ENCODE peak calls at places on chromosomes 1 and 21, in four cellular contexts. S, L, N and B are unnamed samples.

GRCh38 chr1:193406901-193407300 is 220.5 kb upstream of the B3GALT2 start:
- DNase-seq in S (no peak), L (no peak), N (no peak), B (no peak)

GRCh38 chr1:228043281-228043845 is 36.6 kb downstream of the WNT3A start:
- DNase-seq in S (no peak), L (no peak), N (no peak), B (no peak)

GRCh38 chr1:32714277-32714676 is 11.7 kb upstream of the SYNC start:
- DNase-seq in S (no peak), L (no peak), N (no peak), B (no peak)

GRCh38 chr1:66288048-66288447 is 245.9 kb upstream of the SGIP1 start:
- DNase-seq in S (no peak), L (no peak), N (no peak), B (no peak)

GRCh38 chr1:92921031-92922023 is 39.9 kb downstream of the DIPK1A start:
- DNase-seq in S (no peak), L (no peak), N (no peak), B (no peak)

GRCh38 chr1:198234511-198235251 is 77.9 kb downstream of the NEK7 start:
- DNase-seq in S (no peak), L (no peak), N (no peak), B (no peak)

GRCh38 chr21:46060596-46061061 is 37.3 kb upstream of the COL6A2 start:
- DNase-seq in S (peak), L (no peak), N (no peak), B (no peak)

GRCh38 chr1:225876900-225877510 is 5.2 kb downstream of the TMEM63A start:
- DNase-seq in S (no peak), L (no peak), N (no peak), B (no peak)

GRCh38 chr1:188432427-188432826 is 1603.7 kb downstream of the PLA2G4A start:
- DNase-seq in S (no peak), L (no peak), N (no peak), B (no peak)

GRCh38 chr1:9629445-9630201 is 21.9 kb upstream of the PIK3CD start:
- DNase-seq in S (no peak), L (peak), N (no peak), B (no peak)

GRCh38 chr1:101022294-101022693 is 3.3 kb downstream of the DPH5 start:
- DNase-seq in S (no peak), L (no peak), N (no peak), B (no peak)

DNA sequence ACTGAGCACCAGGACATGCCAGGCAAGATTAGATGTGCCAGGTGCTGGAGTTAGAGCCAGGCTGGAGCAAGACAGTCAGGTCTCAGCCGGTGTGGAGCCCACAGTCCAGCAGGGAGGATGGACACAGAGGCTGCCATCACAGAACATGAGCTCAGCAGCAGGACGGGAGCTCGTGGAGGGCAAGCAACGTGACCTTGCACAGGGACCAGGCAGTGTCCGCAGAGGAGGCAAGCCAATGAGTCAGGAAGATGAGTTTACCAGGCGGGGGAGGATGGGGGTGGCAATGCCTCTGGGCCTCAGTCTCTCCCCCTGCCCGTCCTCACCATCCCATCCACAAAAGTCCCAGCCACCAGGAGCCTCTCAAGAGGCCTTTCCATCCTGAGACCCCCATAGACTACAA is 20.7 kb upstream of the ZC3H12A start:
- DNase-seq in S (no peak), L (no peak), N (no peak), B (no peak)
- TF ChIP-seq POLR2A in S (no peak), L (no peak), N (no peak), B (no peak)

DNA sequence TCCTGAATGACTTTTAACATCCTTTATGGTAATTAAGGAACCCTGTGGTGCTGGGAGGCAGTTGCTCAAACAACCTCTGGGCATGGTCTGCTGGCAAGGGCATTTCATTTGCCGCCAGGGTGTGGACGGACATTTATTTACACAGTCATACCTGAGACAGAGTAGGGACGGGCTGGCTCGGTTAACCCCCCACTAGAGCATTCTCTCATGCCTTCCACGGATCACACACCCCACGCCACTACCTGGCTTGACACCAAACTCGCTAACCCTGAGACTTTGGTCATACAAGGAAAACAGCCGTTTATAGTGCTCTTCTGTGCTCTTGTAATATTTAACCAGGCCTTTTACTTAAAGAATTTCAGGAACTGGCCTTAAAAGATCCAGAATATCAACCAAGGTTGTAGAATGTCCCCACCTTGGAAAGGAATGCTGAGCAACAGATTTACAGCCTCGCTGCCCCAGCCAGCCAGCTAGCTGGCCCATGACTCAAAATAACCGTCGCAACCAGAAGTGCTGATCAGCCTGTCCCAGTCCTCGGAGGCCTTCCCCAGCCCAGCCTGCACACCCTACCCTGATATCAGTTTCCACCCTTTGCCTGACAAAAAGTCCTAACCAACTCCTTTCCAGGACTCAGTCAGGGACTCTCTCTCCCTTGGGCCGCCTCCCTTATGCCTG is 6.5 kb upstream of the PDXK start:
- DNase-seq in S (no peak), L (no peak), N (peak), B (no peak)
- TF ChIP-seq POLR2AphosphoS5 in S (peak), L (no peak), N (peak), B (no peak)

GRCh38 chr1:54859687-54860391 is 27.2 kb downstream of the DHCR24 start:
- DNase-seq in S (no peak), L (no peak), N (no peak), B (no peak)
- TF ChIP-seq POLR2A in S (no peak), L (no peak), N (no peak), B (no peak)

DNA sequence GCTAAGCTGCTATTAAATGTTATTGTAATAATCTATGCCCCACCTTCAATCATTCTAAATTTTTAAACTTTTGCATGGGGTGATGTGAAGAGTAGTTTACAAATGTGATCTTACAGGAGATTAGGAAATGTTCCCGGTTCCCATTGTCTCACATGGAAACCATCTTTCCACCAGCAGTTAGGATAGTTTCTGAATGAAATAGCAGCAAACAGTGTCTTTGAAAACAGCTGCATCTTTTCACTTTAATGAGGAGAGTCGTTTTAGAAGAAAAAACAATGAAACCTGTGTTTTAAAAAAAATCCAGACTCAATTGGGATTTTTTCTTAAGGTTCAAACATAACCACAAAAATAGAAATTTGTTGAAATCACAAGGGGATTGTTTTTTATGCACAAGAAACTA is 134.2 kb downstream of the TLR5 start:
- DNase-seq in S (no peak), L (no peak), N (no peak), B (no peak)
- TF ChIP-seq POLR2AphosphoS5 in S (no peak), L (no peak), N (no peak), B (no peak)